ENCODE peak calls at places on chromosomes 16 and 17, in five cellular contexts. C is osteocyte; Z is stimulated activated CD4-positive, alpha-beta T cell treated with anti-CD3 and anti-CD28 coated beads, TNF-alpha, amount 100 ng/mL, for 1 hour; K is mammary epithelial cell; P is mucosa of descending colon. S is an unnamed sample.

GRCh38 chr17:61076649-61077048 is 323.0 kb upstream of the TBX2 start:
- DNase-seq in P (no peak), C (no peak), Z (no peak), K (no peak), S (no peak)

GRCh38 chr17:1058423-1059130 is 61.6 kb downstream of the TIMM22 start:
- DNase-seq in C (no peak), Z (no peak), P (peak; percentile 66), K (peak; percentile 42), S (peak; percentile 82)

GRCh38 chr16:84557504-84557903 is 53.0 kb upstream of the MEAK7 start:
- DNase-seq in C (no peak), Z (no peak), P (no peak), K (no peak), S (no peak)

GRCh38 chr17:78341559-78342437 is 18.1 kb downstream of the SOCS3 start:
- DNase-seq in C (peak; percentile 88), Z (no peak), K (peak; percentile 65), P (peak; percentile 85), S (peak; percentile 72)

GRCh38 chr17:56351675-56352074 is 198.4 kb downstream of the ANKFN1 start:
- DNase-seq in C (no peak), P (no peak), Z (no peak), K (no peak), S (no peak)

GRCh38 chr17:63151981-63152523 is 186.0 kb downstream of the TANC2 start:
- DNase-seq in P (no peak), K (no peak), C (no peak), Z (no peak), S (no peak)

GRCh38 chr17:38327936-38328335 is 15.8 kb downstream of the GPR179 start:
- DNase-seq in K (no peak), Z (no peak), P (no peak), C (no peak), S (peak; percentile 14)

GRCh38 chr17:81579821-81580321 is 27.7 kb upstream of the FAAP100 start:
- DNase-seq in Z (no peak), K (no peak), P (no peak), C (no peak), S (no peak)

GRCh38 chr17:71809537-71809936 is 311.3 kb upstream of the SOX9 start:
- DNase-seq in K (no peak), P (no peak), Z (no peak), C (no peak), S (no peak)

GRCh38 chr17:21376835-21377690 is 906 bp downstream of the KCNJ12 start:
- DNase-seq in Z (no peak), C (no peak), K (peak; percentile 23), P (no peak), S (no peak)

GRCh38 chr16:82280867-82281266 is 110.8 kb upstream of the MPHOSPH6 start:
- DNase-seq in K (no peak), C (no peak), P (no peak), Z (no peak), S (no peak)